ENCODE peak calls at places on chromosomes 3 and 15, in six cellular contexts. One of them, this sample, is unnamed.

GRCh38 chr15:52427804-52428203 is 100.9 kb downstream of the MYO5A start:
- DNase-seq in NCI-H510A treated with DMSO at 0.1 percent for 48 hours: no peak
- DNase-seq in cerebellar cortex: no peak
- DNase-seq in astrocyte of the cerebellum: peak
- DNase-seq in PC-9: no peak
- DNase-seq in neuronal stem cell: no peak
- DNase-seq in this sample: no peak

GRCh38 chr3:138786788-138787276 is 47.9 kb downstream of the PIK3CB start:
- DNase-seq in NCI-H510A treated with DMSO at 0.1 percent for 48 hours: no peak
- DNase-seq in cerebellar cortex: no peak
- DNase-seq in astrocyte of the cerebellum: peak
- DNase-seq in PC-9: no peak
- DNase-seq in neuronal stem cell: no peak
- DNase-seq in this sample: no peak

GRCh38 chr15:70132148-70132547 is 34.4 kb upstream of the TLE3 start:
- DNase-seq in NCI-H510A treated with DMSO at 0.1 percent for 48 hours: no peak
- DNase-seq in cerebellar cortex: no peak
- DNase-seq in astrocyte of the cerebellum: peak
- DNase-seq in PC-9: no peak
- DNase-seq in neuronal stem cell: no peak
- DNase-seq in this sample: no peak

GRCh38 chr3:152738656-152739055 is 96.3 kb upstream of the P2RY1 start:
- DNase-seq in NCI-H510A treated with DMSO at 0.1 percent for 48 hours: no peak
- DNase-seq in cerebellar cortex: no peak
- DNase-seq in astrocyte of the cerebellum: peak
- DNase-seq in PC-9: no peak
- DNase-seq in neuronal stem cell: no peak
- DNase-seq in this sample: no peak

GRCh38 chr3:126212629-126213375 is 32.4 kb upstream of the ALDH1L1 start:
- DNase-seq in NCI-H510A treated with DMSO at 0.1 percent for 48 hours: peak
- DNase-seq in cerebellar cortex: peak
- DNase-seq in astrocyte of the cerebellum: peak
- DNase-seq in PC-9: peak
- DNase-seq in neuronal stem cell: peak
- DNase-seq in this sample: no peak

GRCh38 chr3:184460276-184460675 is 80.4 kb downstream of the CHRD start:
- DNase-seq in NCI-H510A treated with DMSO at 0.1 percent for 48 hours: no peak
- DNase-seq in cerebellar cortex: no peak
- DNase-seq in astrocyte of the cerebellum: no peak
- DNase-seq in PC-9: no peak
- DNase-seq in neuronal stem cell: no peak
- DNase-seq in this sample: no peak

GRCh38 chr3:158794936-158795518 is 6.8 kb upstream of the MFSD1 start:
- DNase-seq in NCI-H510A treated with DMSO at 0.1 percent for 48 hours: peak
- DNase-seq in cerebellar cortex: peak
- DNase-seq in astrocyte of the cerebellum: no peak
- DNase-seq in PC-9: no peak
- DNase-seq in neuronal stem cell: no peak
- DNase-seq in this sample: no peak

GRCh38 chr3:10918011-10918410 is 74.5 kb upstream of the SLC6A1 start:
- DNase-seq in NCI-H510A treated with DMSO at 0.1 percent for 48 hours: no peak
- DNase-seq in cerebellar cortex: no peak
- DNase-seq in astrocyte of the cerebellum: no peak
- DNase-seq in PC-9: no peak
- DNase-seq in neuronal stem cell: no peak
- DNase-seq in this sample: no peak

GRCh38 chr3:72317491-72317890 is 530.8 kb downstream of the SHQ1 start:
- DNase-seq in NCI-H510A treated with DMSO at 0.1 percent for 48 hours: no peak
- DNase-seq in cerebellar cortex: no peak
- DNase-seq in astrocyte of the cerebellum: no peak
- DNase-seq in PC-9: no peak
- DNase-seq in neuronal stem cell: no peak
- DNase-seq in this sample: no peak

GRCh38 chr15:44038801-44039200 is 156.3 kb downstream of the FRMD5 start:
- DNase-seq in NCI-H510A treated with DMSO at 0.1 percent for 48 hours: peak
- DNase-seq in cerebellar cortex: no peak
- DNase-seq in astrocyte of the cerebellum: peak
- DNase-seq in PC-9: peak
- DNase-seq in neuronal stem cell: peak
- DNase-seq in this sample: no peak

GRCh38 chr15:40929730-40930429 is 740 bp downstream of the DLL4 start:
- DNase-seq in NCI-H510A treated with DMSO at 0.1 percent for 48 hours: no peak
- DNase-seq in cerebellar cortex: peak
- DNase-seq in astrocyte of the cerebellum: no peak
- DNase-seq in PC-9: no peak
- DNase-seq in neuronal stem cell: no peak
- DNase-seq in this sample: no peak

GRCh38 chr3:124600765-124601164 is 129.5 kb upstream of the UMPS start:
- DNase-seq in NCI-H510A treated with DMSO at 0.1 percent for 48 hours: no peak
- DNase-seq in cerebellar cortex: no peak
- DNase-seq in astrocyte of the cerebellum: no peak
- DNase-seq in PC-9: peak
- DNase-seq in neuronal stem cell: no peak
- DNase-seq in this sample: no peak